ENCODE peak calls at places on chromosomes 3 and 15, in seven cellular contexts. T is endothelial cell, B is ureter, J is NCI-H446, W is WTC11, F is NCI-H345, G is 8988T. K is an unnamed sample.

GRCh38 chr15:48084759-48085420 is 35.9 kb upstream of the SLC24A5 start:
- DNase-seq in T (peak; percentile 23), B (no peak), J (peak; percentile 85), W (peak; percentile 14), F (peak; percentile 21), G (no peak), K (no peak)

GRCh38 chr15:95911570-95912279 is 418.8 kb upstream of the NR2F2 start:
- DNase-seq in T (no peak), B (no peak), J (no peak), W (no peak), F (no peak), G (no peak), K (no peak)

GRCh38 chr3:99111235-99111634 is 209.7 kb upstream of the DCBLD2 start:
- DNase-seq in T (no peak), B (no peak), J (no peak), W (no peak), F (no peak), G (no peak), K (no peak)

GRCh38 chr15:31887246-31887645 is 143.1 kb upstream of the CHRNA7 start:
- DNase-seq in T (peak; percentile 17), B (no peak), J (no peak), W (peak; percentile 64), F (no peak), G (no peak), K (no peak)

GRCh38 chr3:39150803-39151631 is 2.4 kb downstream of the CSRNP1 start:
- DNase-seq in T (peak; percentile 43), B (peak; percentile 89), J (peak; percentile 57), W (peak; percentile 71), F (no peak), G (no peak), K (peak; percentile 63)

GRCh38 chr15:48242531-48242930 is 36.4 kb downstream of the SLC12A1 start:
- DNase-seq in T (no peak), B (no peak), J (no peak), W (no peak), F (no peak), G (no peak), K (no peak)

GRCh38 chr15:92161039-92161670 is 232.5 kb upstream of the ST8SIA2 start:
- DNase-seq in T (no peak), B (no peak), J (no peak), W (no peak), F (no peak), G (no peak), K (no peak)

GRCh38 chr3:193130576-193130975 is 110.4 kb upstream of the PLAAT1 start:
- DNase-seq in T (no peak), B (no peak), J (no peak), W (no peak), F (no peak), G (no peak), K (no peak)

GRCh38 chr15:91007266-91007665 is 12.9 kb upstream of the PRC1 start:
- DNase-seq in T (no peak), B (no peak), J (no peak), W (no peak), F (no peak), G (no peak), K (no peak)

GRCh38 chr3:105274536-105274935 is 92.2 kb upstream of the ALCAM start:
- DNase-seq in T (no peak), B (no peak), J (no peak), W (no peak), F (no peak), G (no peak), K (no peak)

GRCh38 chr3:101195951-101196713 is 124.2 kb downstream of the IMPG2 start:
- DNase-seq in T (no peak), B (no peak), J (peak; percentile 28), W (no peak), F (peak; percentile 13), G (no peak), K (peak; percentile 43)

GRCh38 chr3:33758874-33759273 is 39.6 kb upstream of the PDCD6IP start:
- DNase-seq in T (no peak), B (no peak), J (no peak), W (no peak), F (no peak), G (no peak), K (no peak)

GRCh38 chr3:56864090-56864489 is 62.3 kb upstream of the ARHGEF3 start:
- DNase-seq in T (no peak), B (no peak), J (no peak), W (no peak), F (no peak), G (no peak), K (no peak)

GRCh38 chr3:36824443-36824842 is 60.1 kb upstream of the DCLK3 start:
- DNase-seq in T (no peak), B (no peak), J (no peak), W (no peak), F (no peak), G (no peak), K (no peak)

K was measured in K562.